ENCODE peak calls at places on chromosome 5, in eight cellular contexts. L is fibroblast of mammary gland, P is cardiac muscle cell, U is GM12878, T is BJ, V is heart left ventricle, B is A549, N is stomach. R is an unnamed sample.

GRCh38 chr5:136439367-136439766 is 74.0 kb upstream of the TRPC7 start:
- DNase-seq in N (no peak), B (no peak), P (no peak), V (no peak), L (no peak), U (no peak), T (no peak), R (no peak)

GRCh38 chr5:144142030-144142825 is 28.2 kb downstream of the YIPF5 start:
- DNase-seq in L (peak), N (no peak), T (no peak), P (peak), V (no peak), U (peak), B (peak), R (peak)

GRCh38 chr5:115237066-115237465 is 25.6 kb downstream of the PGGT1B start:
- DNase-seq in T (no peak), U (no peak), P (no peak), B (no peak), N (no peak), L (no peak), V (no peak), R (no peak)

GRCh38 chr5:111241696-111242095 is 17.5 kb downstream of the CAMK4 start:
- DNase-seq in V (no peak), U (no peak), T (no peak), B (no peak), N (no peak), L (no peak), P (no peak), R (no peak)

GRCh38 chr5:106171132-106171531 is 1499.6 kb downstream of the EFNA5 start:
- DNase-seq in N (no peak), U (no peak), L (no peak), T (no peak), V (no peak), P (peak), B (no peak), R (peak)

GRCh38 chr5:95727764-95728191 is 3.4 kb upstream of the RHOBTB3 start:
- DNase-seq in P (peak), L (peak), B (no peak), V (no peak), T (no peak), N (no peak), U (peak), R (peak)

GRCh38 chr5:57338068-57338848 is 144.4 kb downstream of the ACTBL2 start:
- DNase-seq in U (no peak), B (peak), L (peak), V (no peak), P (peak), N (no peak), T (no peak), R (peak)

GRCh38 chr5:179596421-179596820 is 27.1 kb downstream of the HNRNPH1 start:
- DNase-seq in T (no peak), L (no peak), N (no peak), U (no peak), P (no peak), B (no peak), V (no peak), R (no peak)

GRCh38 chr5:77379558-77380061 is 112.5 kb downstream of the WDR41 start:
- DNase-seq in V (no peak), P (no peak), B (no peak), L (no peak), U (peak), N (no peak), T (no peak), R (peak)

GRCh38 chr5:124806026-124806856 is 59.8 kb upstream of the ZNF608 start:
- DNase-seq in B (peak), U (no peak), L (peak), V (peak), N (peak), P (peak), T (no peak), R (peak)

GRCh38 chr5:174431504-174431903 is 292.9 kb upstream of the MSX2 start:
- DNase-seq in T (no peak), V (no peak), B (no peak), P (no peak), L (no peak), N (no peak), U (no peak), R (no peak)

GRCh38 chr5:180640301-180640764 is 9.1 kb downstream of the FLT4 start:
- DNase-seq in B (no peak), U (no peak), N (no peak), V (no peak), P (no peak), T (no peak), L (no peak), R (no peak)

GRCh38 chr5:125317546-125317995 is 571.1 kb upstream of the ZNF608 start:
- DNase-seq in L (no peak), P (no peak), N (no peak), V (no peak), B (no peak), U (no peak), T (no peak), R (no peak)

GRCh38 chr5:640461-641330 is 28.6 kb downstream of the CEP72 start:
- DNase-seq in U (no peak), P (no peak), B (no peak), N (no peak), T (no peak), L (no peak), V (no peak), R (no peak)

GRCh38 chr5:6154216-6154615 is 224.1 kb downstream of the MED10 start:
- DNase-seq in T (no peak), U (no peak), N (no peak), B (no peak), V (no peak), P (no peak), L (no peak), R (no peak)

GRCh38 chr5:14816999-14817761 is 54.4 kb downstream of the ANKH start:
- DNase-seq in N (no peak), T (peak), L (peak), V (peak), U (no peak), B (no peak), P (peak), R (peak)

GRCh38 chr5:123868267-123868666 is 356.3 kb downstream of the CSNK1G3 start:
- DNase-seq in V (no peak), P (no peak), L (no peak), U (no peak), B (no peak), T (no peak), N (no peak), R (no peak)

GRCh38 chr5:3412146-3412545 is 183.5 kb upstream of the IRX1 start:
- DNase-seq in P (no peak), L (no peak), V (no peak), U (no peak), T (no peak), B (no peak), N (no peak), R (no peak)

GRCh38 chr5:135337064-135337463 is 62.0 kb downstream of the MACROH2A1 start:
- DNase-seq in N (no peak), B (no peak), L (no peak), T (no peak), V (peak), U (no peak), P (no peak), R (peak)

GRCh38 chr5:113067635-113068344 is 91.2 kb downstream of the DCP2 start:
- DNase-seq in B (no peak), T (no peak), N (no peak), U (no peak), V (no peak), L (no peak), P (no peak), R (no peak)

GRCh38 chr5:55070969-55071368 is 31.5 kb upstream of the GZMA start:
- DNase-seq in P (no peak), N (no peak), T (no peak), L (no peak), V (no peak), U (no peak), B (no peak), R (no peak)

GRCh38 chr5:172602712-172603289 is 38.3 kb upstream of the NEURL1B start:
- DNase-seq in V (no peak), L (peak), N (no peak), T (no peak), B (no peak), U (no peak), P (peak), R (no peak)
- H3K4me3 ChIP-seq in V (peak), L (no peak), N (no peak), T (no peak), B (no peak), U (no peak), P (no peak), R (no peak)

GRCh38 chr5:62093411-62093810 is 212.6 kb upstream of the KIF2A start:
- DNase-seq in L (no peak), T (no peak), B (no peak), P (no peak), N (no peak), U (no peak), V (no peak), R (no peak)
- H3K4me3 ChIP-seq in L (no peak), T (no peak), B (peak), P (no peak), N (no peak), U (no peak), V (no peak), R (no peak)

GRCh38 chr5:142215915-142216681 is 107.5 kb downstream of the NDFIP1 start:
- DNase-seq in N (no peak), T (peak), V (peak), U (no peak), P (peak), L (peak), B (peak), R (peak)
- H3K4me3 ChIP-seq in N (no peak), T (no peak), V (no peak), U (no peak), P (no peak), L (peak), B (no peak), R (no peak)

DNA sequence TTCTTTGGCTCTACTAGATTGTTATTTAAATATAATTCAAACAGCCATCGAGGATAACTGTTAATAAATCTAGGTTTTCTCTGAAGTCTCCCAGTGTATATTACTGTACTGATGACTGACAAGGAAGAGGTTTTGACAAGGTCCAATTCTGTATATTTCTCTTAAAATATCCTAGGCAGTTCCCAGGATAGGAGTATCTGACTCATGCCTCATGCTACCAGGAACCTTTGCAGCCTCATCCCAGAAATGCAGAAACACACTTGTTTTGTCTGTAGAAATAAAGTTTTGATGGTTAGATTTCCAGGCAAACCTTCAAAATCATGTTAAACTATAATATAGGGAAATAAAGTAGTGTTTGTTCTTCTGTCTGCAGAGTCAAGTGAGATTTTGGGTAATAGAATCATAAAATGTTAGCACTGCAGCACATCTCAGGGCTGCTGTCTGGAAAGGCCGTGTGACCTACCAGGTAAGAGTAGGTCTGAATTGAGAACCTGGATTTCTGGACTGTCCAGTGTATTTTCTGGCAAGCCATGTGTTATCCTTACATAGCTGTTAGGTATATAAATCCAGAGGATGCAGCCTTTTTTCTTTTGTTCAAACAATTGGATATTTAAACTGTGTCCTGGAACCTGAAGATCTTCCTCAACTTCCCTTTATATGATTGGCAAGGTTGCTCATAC is 8.3 kb downstream of the UBE2D2 start:
- DNase-seq in V (no peak), U (no peak), N (no peak), B (no peak), T (no peak), P (no peak), L (peak), R (peak)
- H3K4me3 ChIP-seq in V (no peak), U (no peak), N (no peak), B (no peak), T (no peak), P (no peak), L (no peak), R (no peak)

DNA sequence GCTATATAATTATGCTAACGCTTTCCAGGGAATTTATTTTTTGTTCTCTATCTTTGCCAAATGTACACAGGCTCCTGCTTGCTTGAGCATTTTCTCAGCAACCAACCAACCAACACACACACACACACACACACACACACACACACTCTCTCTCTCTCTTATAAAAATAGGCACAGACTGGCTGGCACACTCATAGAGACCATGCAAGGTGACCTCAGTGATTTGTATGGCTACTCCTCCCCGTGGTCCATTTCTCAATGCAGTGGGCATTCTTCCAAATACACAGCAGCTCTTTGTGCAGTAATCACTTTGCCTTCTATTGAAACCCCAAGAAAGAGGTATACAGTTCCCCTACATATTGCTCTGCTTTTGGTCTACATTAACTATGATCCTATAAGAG is 416.0 kb downstream of the MAN2A1 start:
- DNase-seq in P (peak), T (no peak), N (peak), U (no peak), B (no peak), L (peak), V (peak), R (peak)
- H3K4me3 ChIP-seq in P (no peak), T (no peak), N (no peak), U (no peak), B (no peak), L (no peak), V (no peak), R (no peak)

GRCh38 chr5:16913840-16914435 is 22.1 kb downstream of the MYO10 start:
- DNase-seq in B (no peak), T (no peak), U (no peak), N (peak), P (no peak), V (no peak), L (no peak), R (no peak)
- H3K4me3 ChIP-seq in B (no peak), T (no peak), U (no peak), N (no peak), P (no peak), V (no peak), L (no peak), R (no peak)

GRCh38 chr5:170056561-170057267 is 49.0 kb upstream of the FOXI1 start:
- DNase-seq in P (no peak), B (no peak), U (no peak), N (no peak), V (no peak), L (no peak), T (no peak), R (no peak)
- H3K4me3 ChIP-seq in P (no peak), B (no peak), U (no peak), N (no peak), V (no peak), L (no peak), T (no peak), R (no peak)

GRCh38 chr5:32859211-32859641 is 148.1 kb downstream of the NPR3 start:
- DNase-seq in U (no peak), T (no peak), P (no peak), N (no peak), L (peak), V (no peak), B (no peak), R (peak)
- H3K4me3 ChIP-seq in U (no peak), T (no peak), P (no peak), N (no peak), L (no peak), V (no peak), B (no peak), R (no peak)

R was measured in epithelial cell of esophagus.